ENCODE peak calls at places on chromosome 16, in ten cellular contexts. K is fibroblast of the aortic adventitia, C is body of pancreas, O is colonic mucosa, V is Calu3, H is HFF-Myc, A is mesothelial cell of epicardium, L is thoracic aorta, G is HL-60, Y is right atrium auricular region. N is an unnamed sample.

GRCh38 chr16:53457670-53458069 is 23.4 kb downstream of the RBL2 start:
- DNase-seq in K (no peak), Y (no peak), L (no peak), C (peak), O (peak), G (peak), V (no peak), H (no peak), A (no peak), N (no peak)

GRCh38 chr16:27199747-27200146 is 3.6 kb upstream of the KDM8 start:
- DNase-seq in K (no peak), H (no peak), Y (no peak), V (no peak), C (no peak), G (peak), L (no peak), O (no peak), A (no peak), N (no peak)

GRCh38 chr16:74700206-74701040 is at the start of gene MLKL:
- DNase-seq in O (peak), Y (peak), A (no peak), V (peak), K (peak), L (peak), C (peak), H (no peak), G (peak), N (peak)

GRCh38 chr16:69187891-69188451 is 1.0 kb downstream of the SNTB2 start:
- DNase-seq in V (peak), L (no peak), Y (peak), A (peak), G (no peak), H (no peak), O (peak), K (peak), C (peak), N (peak)

GRCh38 chr16:69761983-69762842 is at the start of gene WWP2:
- DNase-seq in K (peak), Y (no peak), H (no peak), A (peak), G (peak), C (peak), O (peak), V (peak), L (no peak), N (peak)

GRCh38 chr16:31128711-31129567 is 6.6 kb downstream of the PRSS8 start:
- DNase-seq in K (no peak), Y (peak), H (no peak), A (no peak), V (peak), L (no peak), O (peak), G (peak), C (peak), N (no peak)

GRCh38 chr16:17372383-17372782 is 98.4 kb downstream of the XYLT1 start:
- DNase-seq in H (no peak), C (no peak), O (no peak), V (no peak), G (no peak), A (no peak), Y (no peak), K (peak), L (no peak), N (no peak)

GRCh38 chr16:83005653-83006160 is 378.9 kb downstream of the CDH13 start:
- DNase-seq in H (no peak), C (no peak), G (no peak), V (no peak), L (no peak), Y (no peak), A (no peak), K (peak), O (no peak), N (peak)

GRCh38 chr16:3129137-3130131 is 5.4 kb upstream of the ZNF213 start:
- DNase-seq in G (peak), A (peak), C (peak), Y (peak), K (peak), V (peak), L (peak), H (no peak), O (peak), N (peak)

GRCh38 chr16:86091976-86092375 is 193.0 kb downstream of the IRF8 start:
- DNase-seq in V (no peak), L (no peak), C (no peak), G (no peak), K (no peak), Y (no peak), O (no peak), H (no peak), A (no peak), N (no peak)

GRCh38 chr16:1494129-1494640 is 1.0 kb downstream of the TELO2 start:
- DNase-seq in V (no peak), O (peak), H (peak), K (peak), G (no peak), L (no peak), A (peak), Y (peak), C (no peak), N (peak)

GRCh38 chr16:81785138-81785924 is 6.2 kb downstream of the PLCG2 start:
- DNase-seq in G (no peak), Y (no peak), H (no peak), K (no peak), O (no peak), A (no peak), C (no peak), L (no peak), V (no peak), N (no peak)

GRCh38 chr16:2008009-2008526 is 1.6 kb downstream of the ZNF598 start:
- DNase-seq in G (peak), Y (no peak), V (peak), K (peak), L (no peak), O (peak), A (no peak), H (no peak), C (peak), N (peak)

GRCh38 chr16:58850019-58850626 is 116.0 kb upstream of the GOT2 start:
- DNase-seq in Y (no peak), V (no peak), A (no peak), K (no peak), O (no peak), H (no peak), C (no peak), G (no peak), L (no peak), N (no peak)

GRCh38 chr16:15617901-15618300 is 25.1 kb downstream of the MARF1 start:
- DNase-seq in A (no peak), K (no peak), O (no peak), H (no peak), Y (no peak), V (no peak), C (no peak), L (no peak), G (no peak), N (no peak)

GRCh38 chr16:49486350-49486749 is 112.7 kb downstream of the C16orf78 start:
- DNase-seq in A (no peak), L (no peak), V (no peak), K (no peak), O (no peak), Y (no peak), G (no peak), C (no peak), H (no peak), N (peak)

GRCh38 chr16:49644143-49644460 is 211.8 kb downstream of the ZNF423 start:
- DNase-seq in G (no peak), Y (no peak), C (no peak), A (no peak), H (no peak), K (peak), O (no peak), V (no peak), L (no peak), N (peak)

GRCh38 chr16:88697831-88698693 is 8.1 kb downstream of the RNF166 start:
- DNase-seq in H (no peak), K (no peak), L (no peak), C (no peak), V (peak), A (no peak), G (no peak), Y (no peak), O (no peak), N (no peak)

GRCh38 chr16:51120289-51121008 is 30.6 kb downstream of the SALL1 start:
- DNase-seq in Y (peak), O (no peak), K (no peak), L (no peak), G (no peak), H (no peak), A (no peak), C (no peak), V (no peak), N (no peak)

GRCh38 chr16:46688101-46688656 is 799 bp downstream of the VPS35 start:
- DNase-seq in C (peak), L (no peak), K (peak), G (no peak), A (no peak), H (peak), V (no peak), O (peak), Y (no peak), N (peak)

GRCh38 chr16:46690281-46691178 is 1.1 kb downstream of the ORC6 start:
- DNase-seq in K (peak), H (no peak), C (no peak), V (peak), O (peak), A (no peak), G (no peak), L (no peak), Y (no peak), N (peak)

GRCh38 chr16:46689492-46690280 is at the start of gene ORC6:
- DNase-seq in V (peak), H (peak), L (peak), A (peak), G (peak), C (peak), O (peak), Y (peak), K (peak), N (peak)

GRCh38 chr16:46687486-46687885 is 1.5 kb downstream of the VPS35 start:
- DNase-seq in G (no peak), K (no peak), V (no peak), L (no peak), A (no peak), C (no peak), Y (no peak), H (no peak), O (no peak), N (no peak)

GRCh38 chr16:46688657-46689491 is at the start of gene VPS35:
- DNase-seq in K (peak), H (peak), A (peak), O (peak), G (peak), C (peak), V (peak), L (peak), Y (peak), N (peak)
- TF ChIP-seq CTCF in K (peak), H (peak), A (no peak), O (no peak), G (no peak), C (peak), V (no peak), L (no peak), Y (no peak), N (no peak)

GRCh38 chr16:84862804-84863484 is 43.2 kb downstream of the CRISPLD2 start:
- DNase-seq in H (no peak), L (no peak), O (no peak), A (no peak), G (no peak), C (no peak), V (no peak), K (peak), Y (no peak), N (peak)
- TF ChIP-seq CTCF in H (no peak), L (no peak), O (no peak), A (no peak), G (no peak), C (no peak), V (no peak), K (no peak), Y (no peak), N (no peak)

DNA sequence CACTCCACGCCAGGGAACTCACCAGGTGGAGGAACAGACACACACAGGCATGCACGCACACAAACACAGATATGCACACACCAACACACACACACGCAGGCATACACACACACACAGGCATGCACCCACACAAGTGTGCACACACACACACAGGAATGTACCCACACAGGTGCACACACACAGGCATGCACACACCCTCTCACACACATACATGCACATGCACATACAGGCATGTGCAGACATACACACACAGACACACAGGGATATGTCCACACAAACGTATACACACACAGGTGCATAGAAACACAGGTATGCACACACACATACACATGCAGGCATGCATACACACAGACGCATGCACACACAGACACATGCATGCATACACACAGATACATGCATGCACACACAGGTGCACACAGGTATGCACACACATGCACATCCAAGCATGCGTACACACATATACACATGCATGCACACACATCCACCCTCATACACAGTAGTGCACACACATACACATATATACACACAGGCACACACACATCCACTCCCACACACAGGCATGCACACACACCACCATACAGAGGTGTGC is 39.2 kb downstream of the COTL1 start:
- DNase-seq in O (no peak), A (no peak), K (no peak), C (no peak), G (no peak), V (no peak), H (no peak), L (no peak), Y (no peak), N (no peak)
- TF ChIP-seq CTCF in O (no peak), A (no peak), K (no peak), C (no peak), G (no peak), V (no peak), H (no peak), L (no peak), Y (no peak), N (no peak)

GRCh38 chr16:57802635-57803412 is 533 bp upstream of the KIFC3 start:
- DNase-seq in K (no peak), O (no peak), V (no peak), A (no peak), H (no peak), G (no peak), C (no peak), L (no peak), Y (no peak), N (peak)
- TF ChIP-seq CTCF in K (no peak), O (no peak), V (no peak), A (no peak), H (no peak), G (no peak), C (no peak), L (no peak), Y (no peak), N (no peak)

DNA sequence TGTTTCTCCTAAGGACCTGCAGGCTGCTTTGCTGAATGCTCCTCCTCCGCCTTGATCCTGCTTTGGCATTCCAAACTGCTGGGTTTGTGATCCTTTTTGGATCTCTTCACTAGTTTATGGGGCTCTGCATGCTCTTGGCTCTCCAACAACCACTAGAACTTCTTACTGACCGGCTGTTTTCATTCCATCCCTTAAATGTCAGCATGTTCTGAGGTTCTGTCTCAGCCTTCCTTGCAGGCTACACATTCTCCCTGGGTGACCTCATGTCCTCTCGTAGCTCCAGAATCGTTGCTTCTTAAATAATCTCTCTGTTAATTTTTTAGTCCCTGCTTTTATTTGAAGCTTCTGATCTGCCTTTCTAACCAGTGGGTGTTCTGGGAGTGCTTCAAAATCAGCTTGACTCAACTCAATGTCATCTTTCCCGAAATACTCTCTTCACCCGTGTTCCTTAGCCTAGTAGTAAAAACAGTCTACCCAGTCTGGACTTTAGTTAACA is 119.0 kb upstream of the HS3ST2 start:
- DNase-seq in K (peak), A (no peak), C (peak), H (no peak), Y (no peak), L (peak), O (peak), G (no peak), V (no peak), N (peak)
- TF ChIP-seq CTCF in K (no peak), A (no peak), C (no peak), H (no peak), Y (no peak), L (no peak), O (no peak), G (no peak), V (no peak), N (no peak)

GRCh38 chr16:56038564-56039098 is 152.7 kb upstream of the GNAO1 start:
- DNase-seq in O (no peak), C (no peak), A (no peak), Y (no peak), K (no peak), G (no peak), H (no peak), L (no peak), V (no peak), N (no peak)

GRCh38 chr16:56042416-56042815 is 148.9 kb upstream of the GNAO1 start:
- DNase-seq in O (no peak), V (no peak), Y (no peak), H (no peak), A (no peak), G (no peak), C (no peak), K (no peak), L (no peak), N (no peak)

GRCh38 chr16:56047307-56048234 is 143.7 kb upstream of the GNAO1 start:
- DNase-seq in V (no peak), O (no peak), C (no peak), G (no peak), L (no peak), H (no peak), Y (no peak), K (no peak), A (no peak), N (no peak)

DNA sequence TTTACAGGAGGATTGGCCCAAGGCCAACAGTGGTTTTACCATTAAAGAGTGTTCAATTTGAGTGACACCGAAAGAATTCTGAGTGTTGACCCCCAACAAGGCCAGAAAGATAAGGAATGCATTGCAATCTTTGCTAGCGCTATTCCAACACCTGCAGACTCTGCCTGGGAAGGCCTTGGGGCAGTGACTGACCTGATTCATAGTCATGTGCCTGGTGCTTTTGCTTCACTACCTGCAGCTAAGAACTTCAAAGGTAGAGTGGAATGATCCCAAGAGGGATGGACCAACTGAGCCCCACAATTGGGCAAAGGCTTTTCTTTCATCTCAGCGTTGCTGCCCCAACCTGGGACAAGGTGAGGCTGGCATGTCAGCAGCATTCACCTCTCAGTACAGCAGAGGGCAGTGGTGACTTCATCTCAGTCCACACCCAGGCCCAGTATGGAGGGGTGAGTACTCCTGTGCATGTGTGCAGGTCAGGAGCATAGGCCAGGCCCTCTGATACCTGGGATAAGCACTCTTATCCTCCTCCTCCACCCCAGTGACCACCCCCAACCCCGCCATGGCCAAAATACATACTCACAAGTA is 149.6 kb upstream of the GNAO1 start:
- DNase-seq in C (peak), K (no peak), Y (no peak), G (no peak), H (no peak), A (peak), O (no peak), L (no peak), V (peak), N (peak)
- TF ChIP-seq CTCF in C (peak), K (no peak), Y (peak), G (no peak), H (no peak), A (no peak), O (no peak), L (peak), V (peak), N (peak)

GRCh38 chr16:10877472-10877946 is 507 bp downstream of the CIITA start:
- DNase-seq in H (no peak), K (no peak), V (no peak), O (no peak), G (no peak), C (no peak), L (no peak), A (no peak), Y (no peak), N (no peak)
- TF ChIP-seq CTCF in H (no peak), K (no peak), V (no peak), O (no peak), G (no peak), C (no peak), L (no peak), A (no peak), Y (no peak), N (no peak)

N was measured in cardiac fibroblast.